ENCODE peak calls at places on chromosomes 12 and 14, in ten cellular contexts. One of them, this sample, is unnamed. For H3K36me3, the result is how much of the 10 kb centered on the place peaks cover.

GRCh38 chr12:107079172-107080011 is 14.0 kb downstream of the CRY1 start:
- DNase-seq in psoas muscle: no peak
- DNase-seq in fibroblast of lung: peak
- DNase-seq in OCI-LY7: peak
- DNase-seq in PC-9: no peak
- DNase-seq in uterus: no peak
- DNase-seq in GM23338: peak
- DNase-seq in colonic mucosa: no peak
- DNase-seq in IMR-90: peak
- DNase-seq in cardiac muscle cell: peak
- DNase-seq in this sample: no peak

GRCh38 chr12:10160659-10161386 is 11.1 kb downstream of the OLR1 start:
- DNase-seq in GM23338: no peak
- DNase-seq in psoas muscle: no peak
- DNase-seq in IMR-90: no peak
- DNase-seq in cardiac muscle cell: no peak
- DNase-seq in uterus: no peak
- DNase-seq in colonic mucosa: no peak
- DNase-seq in OCI-LY7: no peak
- DNase-seq in PC-9: no peak
- DNase-seq in fibroblast of lung: no peak
- DNase-seq in this sample: no peak

GRCh38 chr14:38207830-38208815 is at the start of gene SSTR1:
- DNase-seq in OCI-LY7: no peak
- DNase-seq in IMR-90: no peak
- DNase-seq in cardiac muscle cell: peak
- DNase-seq in psoas muscle: peak
- DNase-seq in fibroblast of lung: peak
- DNase-seq in colonic mucosa: peak
- DNase-seq in GM23338: peak
- DNase-seq in PC-9: peak
- DNase-seq in uterus: no peak
- DNase-seq in this sample: no peak

GRCh38 chr12:75979181-75979580 is 52.4 kb downstream of the PHLDA1 start:
- DNase-seq in cardiac muscle cell: no peak
- DNase-seq in GM23338: no peak
- DNase-seq in PC-9: no peak
- DNase-seq in fibroblast of lung: no peak
- DNase-seq in IMR-90: peak
- DNase-seq in uterus: no peak
- DNase-seq in OCI-LY7: no peak
- DNase-seq in colonic mucosa: no peak
- DNase-seq in psoas muscle: no peak
- DNase-seq in this sample: no peak

GRCh38 chr14:85296466-85297210 is 233.3 kb upstream of the FLRT2 start:
- DNase-seq in fibroblast of lung: peak
- DNase-seq in cardiac muscle cell: peak
- DNase-seq in PC-9: no peak
- DNase-seq in uterus: no peak
- DNase-seq in OCI-LY7: no peak
- DNase-seq in psoas muscle: no peak
- DNase-seq in colonic mucosa: no peak
- DNase-seq in GM23338: no peak
- DNase-seq in IMR-90: peak
- DNase-seq in this sample: peak

GRCh38 chr12:46209165-46209564 is 59.7 kb downstream of the SLC38A1 start:
- DNase-seq in PC-9: no peak
- DNase-seq in OCI-LY7: no peak
- DNase-seq in uterus: no peak
- DNase-seq in cardiac muscle cell: no peak
- DNase-seq in fibroblast of lung: peak
- DNase-seq in IMR-90: peak
- DNase-seq in psoas muscle: no peak
- DNase-seq in GM23338: no peak
- DNase-seq in colonic mucosa: no peak
- DNase-seq in this sample: no peak

GRCh38 chr14:105045710-105046326 is 19.4 kb downstream of the GPR132 start:
- DNase-seq in uterus: peak
- DNase-seq in colonic mucosa: peak
- DNase-seq in fibroblast of lung: peak
- DNase-seq in PC-9: peak
- DNase-seq in OCI-LY7: peak
- DNase-seq in IMR-90: peak
- DNase-seq in cardiac muscle cell: peak
- DNase-seq in GM23338: peak
- DNase-seq in psoas muscle: peak
- DNase-seq in this sample: no peak

GRCh38 chr14:64187331-64187730 is 106.8 kb downstream of the ESR2 start:
- DNase-seq in psoas muscle: no peak
- DNase-seq in uterus: no peak
- DNase-seq in PC-9: no peak
- DNase-seq in fibroblast of lung: no peak
- DNase-seq in GM23338: no peak
- DNase-seq in cardiac muscle cell: no peak
- DNase-seq in IMR-90: no peak
- DNase-seq in colonic mucosa: no peak
- DNase-seq in OCI-LY7: no peak
- DNase-seq in this sample: no peak

GRCh38 chr14:60819575-60819974 is 85.0 kb downstream of the MNAT1 start:
- DNase-seq in OCI-LY7: no peak
- DNase-seq in PC-9: no peak
- DNase-seq in psoas muscle: no peak
- DNase-seq in IMR-90: no peak
- DNase-seq in GM23338: no peak
- DNase-seq in colonic mucosa: no peak
- DNase-seq in uterus: no peak
- DNase-seq in cardiac muscle cell: no peak
- DNase-seq in fibroblast of lung: no peak
- DNase-seq in this sample: no peak

GRCh38 chr14:92473261-92473946 is 40.2 kb upstream of the RIN3 start:
- DNase-seq in cardiac muscle cell: no peak
- DNase-seq in fibroblast of lung: peak
- DNase-seq in IMR-90: peak
- DNase-seq in uterus: peak
- DNase-seq in PC-9: no peak
- DNase-seq in colonic mucosa: no peak
- DNase-seq in psoas muscle: peak
- DNase-seq in OCI-LY7: no peak
- DNase-seq in GM23338: no peak
- DNase-seq in this sample: no peak

GRCh38 chr14:100536721-100537700 is 50.2 kb downstream of the BEGAIN start:
- DNase-seq in PC-9: no peak
- DNase-seq in cardiac muscle cell: no peak
- DNase-seq in colonic mucosa: peak
- DNase-seq in fibroblast of lung: no peak
- DNase-seq in GM23338: no peak
- DNase-seq in psoas muscle: peak
- DNase-seq in uterus: peak
- DNase-seq in IMR-90: no peak
- DNase-seq in OCI-LY7: no peak
- DNase-seq in this sample: no peak

GRCh38 chr12:85322715-85323114 is 42.7 kb downstream of the ALX1 start:
- DNase-seq in uterus: no peak
- DNase-seq in fibroblast of lung: peak
- DNase-seq in colonic mucosa: no peak
- DNase-seq in psoas muscle: no peak
- DNase-seq in IMR-90: no peak
- DNase-seq in GM23338: no peak
- DNase-seq in PC-9: no peak
- DNase-seq in OCI-LY7: no peak
- DNase-seq in cardiac muscle cell: peak
- DNase-seq in this sample: no peak

GRCh38 chr12:114226241-114226928 is 179.6 kb downstream of the TBX5 start:
- DNase-seq in uterus: no peak
- DNase-seq in psoas muscle: no peak
- DNase-seq in OCI-LY7: no peak
- DNase-seq in fibroblast of lung: no peak
- DNase-seq in PC-9: no peak
- DNase-seq in GM23338: peak
- DNase-seq in colonic mucosa: no peak
- DNase-seq in cardiac muscle cell: no peak
- DNase-seq in IMR-90: no peak
- DNase-seq in this sample: no peak

GRCh38 chr14:75459099-75459741 is 31.4 kb downstream of the JDP2 start:
- DNase-seq in OCI-LY7: no peak
- DNase-seq in psoas muscle: no peak
- DNase-seq in PC-9: peak
- DNase-seq in GM23338: peak
- DNase-seq in IMR-90: no peak
- DNase-seq in fibroblast of lung: no peak
- DNase-seq in cardiac muscle cell: no peak
- DNase-seq in colonic mucosa: peak
- DNase-seq in uterus: no peak
- DNase-seq in this sample: no peak
- TF ChIP-seq CTCF in OCI-LY7: no peak
- TF ChIP-seq CTCF in psoas muscle: no peak
- TF ChIP-seq CTCF in PC-9: no peak
- TF ChIP-seq CTCF in GM23338: no peak
- TF ChIP-seq CTCF in IMR-90: no peak
- TF ChIP-seq CTCF in fibroblast of lung: no peak
- TF ChIP-seq CTCF in cardiac muscle cell: no peak
- TF ChIP-seq CTCF in colonic mucosa: no peak
- TF ChIP-seq CTCF in uterus: no peak
- TF ChIP-seq CTCF in this sample: no peak

GRCh38 chr12:121871501-121871900 is 12.8 kb upstream of the HPD start:
- DNase-seq in IMR-90: no peak
- DNase-seq in PC-9: no peak
- DNase-seq in colonic mucosa: no peak
- DNase-seq in OCI-LY7: no peak
- DNase-seq in GM23338: no peak
- DNase-seq in psoas muscle: no peak
- DNase-seq in fibroblast of lung: no peak
- DNase-seq in uterus: no peak
- DNase-seq in cardiac muscle cell: no peak
- DNase-seq in this sample: no peak

GRCh38 chr12:121875582-121875981 is 13.0 kb upstream of the PSMD9 start:
- DNase-seq in cardiac muscle cell: no peak
- DNase-seq in GM23338: no peak
- DNase-seq in colonic mucosa: no peak
- DNase-seq in IMR-90: no peak
- DNase-seq in fibroblast of lung: no peak
- DNase-seq in PC-9: no peak
- DNase-seq in uterus: no peak
- DNase-seq in psoas muscle: no peak
- DNase-seq in OCI-LY7: no peak
- DNase-seq in this sample: no peak

GRCh38 chr12:121872546-121873223 is 14.0 kb upstream of the HPD start:
- DNase-seq in PC-9: no peak
- DNase-seq in IMR-90: peak
- DNase-seq in colonic mucosa: peak
- DNase-seq in cardiac muscle cell: peak
- DNase-seq in GM23338: no peak
- DNase-seq in psoas muscle: no peak
- DNase-seq in uterus: peak
- DNase-seq in OCI-LY7: no peak
- DNase-seq in fibroblast of lung: peak
- DNase-seq in this sample: peak
- H3K4me3 ChIP-seq in PC-9: no peak
- H3K4me3 ChIP-seq in IMR-90: no peak
- H3K4me3 ChIP-seq in colonic mucosa: no peak
- H3K4me3 ChIP-seq in cardiac muscle cell: no peak
- H3K4me3 ChIP-seq in GM23338: no peak
- H3K4me3 ChIP-seq in psoas muscle: no peak
- H3K4me3 ChIP-seq in uterus: no peak
- H3K4me3 ChIP-seq in OCI-LY7: no peak
- H3K4me3 ChIP-seq in fibroblast of lung: peak
- H3K4me3 ChIP-seq in this sample: no peak

GRCh38 chr12:104296718-104297117 is 6.8 kb upstream of the EID3 start:
- DNase-seq in psoas muscle: no peak
- DNase-seq in IMR-90: no peak
- DNase-seq in GM23338: no peak
- DNase-seq in cardiac muscle cell: no peak
- DNase-seq in colonic mucosa: no peak
- DNase-seq in PC-9: no peak
- DNase-seq in uterus: no peak
- DNase-seq in fibroblast of lung: no peak
- DNase-seq in OCI-LY7: no peak
- DNase-seq in this sample: no peak

GRCh38 chr12:104294845-104295674 is 8.5 kb upstream of the EID3 start:
- DNase-seq in cardiac muscle cell: no peak
- DNase-seq in PC-9: no peak
- DNase-seq in fibroblast of lung: no peak
- DNase-seq in psoas muscle: no peak
- DNase-seq in IMR-90: no peak
- DNase-seq in colonic mucosa: no peak
- DNase-seq in OCI-LY7: no peak
- DNase-seq in uterus: no peak
- DNase-seq in GM23338: no peak
- DNase-seq in this sample: no peak

GRCh38 chr12:104292872-104293794 is 10.4 kb upstream of the EID3 start:
- DNase-seq in PC-9: no peak
- DNase-seq in psoas muscle: no peak
- DNase-seq in cardiac muscle cell: no peak
- DNase-seq in fibroblast of lung: no peak
- DNase-seq in colonic mucosa: no peak
- DNase-seq in GM23338: no peak
- DNase-seq in IMR-90: no peak
- DNase-seq in OCI-LY7: no peak
- DNase-seq in uterus: no peak
- DNase-seq in this sample: no peak

GRCh38 chr12:104297477-104298113 is 5.9 kb upstream of the EID3 start:
- DNase-seq in OCI-LY7: no peak
- DNase-seq in colonic mucosa: no peak
- DNase-seq in psoas muscle: no peak
- DNase-seq in GM23338: no peak
- DNase-seq in uterus: no peak
- DNase-seq in PC-9: no peak
- DNase-seq in cardiac muscle cell: no peak
- DNase-seq in fibroblast of lung: no peak
- DNase-seq in IMR-90: no peak
- DNase-seq in this sample: no peak

DNA sequence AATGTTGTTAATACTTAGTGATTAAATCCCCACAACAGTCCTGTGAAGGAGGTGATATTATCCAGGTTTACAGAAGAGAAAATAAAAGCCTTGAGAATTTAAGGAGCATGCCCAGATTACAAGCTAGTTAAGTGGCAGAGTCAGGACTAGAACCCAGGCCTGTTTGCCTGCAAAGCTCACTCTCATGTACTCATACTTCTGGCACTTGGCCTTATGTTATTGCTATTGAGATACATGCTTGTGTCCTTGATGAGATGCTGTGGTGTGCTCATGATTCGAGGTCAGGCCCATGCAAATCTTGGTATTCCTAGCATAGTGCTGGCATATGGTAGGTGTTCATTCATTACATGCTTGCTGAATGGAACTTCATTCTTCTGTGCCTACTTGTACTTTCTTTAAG is 7.6 kb upstream of the EID3 start:
- DNase-seq in GM23338: no peak
- DNase-seq in PC-9: no peak
- DNase-seq in OCI-LY7: no peak
- DNase-seq in cardiac muscle cell: no peak
- DNase-seq in uterus: no peak
- DNase-seq in psoas muscle: no peak
- DNase-seq in fibroblast of lung: no peak
- DNase-seq in colonic mucosa: no peak
- DNase-seq in IMR-90: no peak
- DNase-seq in this sample: no peak
- H3K36me3 ChIP-seq in GM23338: under half
- H3K36me3 ChIP-seq in PC-9: half or more
- H3K36me3 ChIP-seq in OCI-LY7: half or more
- H3K36me3 ChIP-seq in cardiac muscle cell: under half
- H3K36me3 ChIP-seq in uterus: under half
- H3K36me3 ChIP-seq in psoas muscle: under half
- H3K36me3 ChIP-seq in fibroblast of lung: under half
- H3K36me3 ChIP-seq in colonic mucosa: under half
- H3K36me3 ChIP-seq in IMR-90: half or more
- H3K36me3 ChIP-seq in this sample: under half

GRCh38 chr12:2282321-2282720 is 229.5 kb downstream of the CACNA1C start:
- DNase-seq in fibroblast of lung: peak
- DNase-seq in IMR-90: no peak
- DNase-seq in PC-9: no peak
- DNase-seq in uterus: no peak
- DNase-seq in OCI-LY7: no peak
- DNase-seq in psoas muscle: no peak
- DNase-seq in colonic mucosa: no peak
- DNase-seq in cardiac muscle cell: peak
- DNase-seq in GM23338: peak
- DNase-seq in this sample: no peak
- TF ChIP-seq CTCF in fibroblast of lung: peak
- TF ChIP-seq CTCF in IMR-90: no peak
- TF ChIP-seq CTCF in PC-9: no peak
- TF ChIP-seq CTCF in uterus: no peak
- TF ChIP-seq CTCF in OCI-LY7: no peak
- TF ChIP-seq CTCF in psoas muscle: no peak
- TF ChIP-seq CTCF in colonic mucosa: no peak
- TF ChIP-seq CTCF in cardiac muscle cell: peak
- TF ChIP-seq CTCF in GM23338: peak
- TF ChIP-seq CTCF in this sample: no peak

This sample was measured in kidney epithelial cell.